ENCODE peak calls at places on chromosomes 4 and X, in four cellular contexts. One of them, this sample, is unnamed.

GRCh38 chr4:2934077-2934812 is 29.0 kb downstream of the NOP14 start:
- DNase-seq in AG09319: no peak
- DNase-seq in ELR: peak
- DNase-seq in choroid plexus epithelial cell: peak
- DNase-seq in this sample: no peak

GRCh38 chr4:99382745-99383360 is 30.3 kb upstream of the ADH1C start:
- DNase-seq in AG09319: no peak
- DNase-seq in ELR: no peak
- DNase-seq in choroid plexus epithelial cell: peak
- DNase-seq in this sample: no peak

GRCh38 chr4:15868065-15868464 is 70.5 kb downstream of the FGFBP1 start:
- DNase-seq in AG09319: no peak
- DNase-seq in ELR: peak
- DNase-seq in choroid plexus epithelial cell: peak
- DNase-seq in this sample: no peak

GRCh38 chr4:6331018-6331417 is 61.4 kb downstream of the WFS1 start:
- DNase-seq in AG09319: no peak
- DNase-seq in ELR: peak
- DNase-seq in choroid plexus epithelial cell: peak
- DNase-seq in this sample: no peak

GRCh38 chr4:183950536-183950935 is 45.4 kb downstream of the STOX2 start:
- DNase-seq in AG09319: no peak
- DNase-seq in ELR: no peak
- DNase-seq in choroid plexus epithelial cell: no peak
- DNase-seq in this sample: no peak

GRCh38 chr4:157265281-157265680 is 44.8 kb downstream of the GRIA2 start:
- DNase-seq in AG09319: no peak
- DNase-seq in ELR: peak
- DNase-seq in choroid plexus epithelial cell: peak
- DNase-seq in this sample: peak

GRCh38 chr4:90215286-90215685 is 88.1 kb downstream of the CCSER1 start:
- DNase-seq in AG09319: no peak
- DNase-seq in ELR: no peak
- DNase-seq in choroid plexus epithelial cell: no peak
- DNase-seq in this sample: no peak

GRCh38 chr4:76219299-76220055 is 5.9 kb upstream of the SCARB2 start:
- DNase-seq in AG09319: no peak
- DNase-seq in ELR: peak
- DNase-seq in choroid plexus epithelial cell: peak
- DNase-seq in this sample: no peak

GRCh38 chrX:103733017-103733416 is 22.3 kb downstream of the TMEM31 start:
- DNase-seq in AG09319: no peak
- DNase-seq in ELR: peak
- DNase-seq in choroid plexus epithelial cell: no peak
- DNase-seq in this sample: no peak

GRCh38 chrX:22164770-22165388 is 107.8 kb upstream of the CBLL2 start:
- DNase-seq in AG09319: no peak
- DNase-seq in ELR: peak
- DNase-seq in choroid plexus epithelial cell: peak
- DNase-seq in this sample: no peak